ENCODE peak calls at places on chromosome 17, in ten cellular contexts. E, B, X, J, R, D, H, Z, M and C are unnamed samples.

GRCh38 chr17:12620200-12620720 is 45.4 kb upstream of the MYOCD start:
- DNase-seq in E (no peak), B (no peak), X (no peak), J (peak), R (no peak), D (no peak), H (no peak), Z (no peak), M (no peak), C (no peak)

GRCh38 chr17:5011928-5012327 is 14.2 kb downstream of the KIF1C start:
- DNase-seq in E (no peak), B (no peak), X (no peak), J (no peak), R (no peak), D (peak), H (no peak), Z (no peak), M (no peak), C (peak)

GRCh38 chr17:16007439-16007838 is 7.8 kb downstream of the TTC19 start:
- DNase-seq in E (no peak), B (no peak), X (no peak), J (no peak), R (no peak), D (no peak), H (no peak), Z (no peak), M (no peak), C (no peak)

GRCh38 chr17:48604770-48605329 is at the start of gene HOXB6:
- DNase-seq in E (peak), B (no peak), X (no peak), J (no peak), R (no peak), D (no peak), H (no peak), Z (no peak), M (no peak), C (no peak)

GRCh38 chr17:52143536-52143935 is 15.0 kb downstream of the CA10 start:
- DNase-seq in E (no peak), B (no peak), X (no peak), J (no peak), R (no peak), D (no peak), H (no peak), Z (no peak), M (peak), C (no peak)

GRCh38 chr17:34733351-34733750 is 154.0 kb downstream of the TMEM132E start:
- DNase-seq in E (no peak), B (no peak), X (no peak), J (no peak), R (no peak), D (no peak), H (no peak), Z (no peak), M (no peak), C (no peak)

GRCh38 chr17:34579017-34579946 is at the start of gene TMEM132E:
- DNase-seq in E (peak), B (no peak), X (no peak), J (no peak), R (no peak), D (peak), H (no peak), Z (peak), M (peak), C (no peak)

GRCh38 chr17:65987988-65988387 is 203.9 kb downstream of the CEP112 start:
- DNase-seq in E (no peak), B (peak), X (no peak), J (no peak), R (peak), D (peak), H (peak), Z (no peak), M (peak), C (no peak)

GRCh38 chr17:2030779-2031163 is 818 bp downstream of the DPH1 start:
- DNase-seq in E (peak), B (peak), X (no peak), J (no peak), R (no peak), D (peak), H (no peak), Z (no peak), M (no peak), C (peak)